ENCODE peak calls at places on chromosome 4, in eight cellular contexts. V is gastrocnemius medialis, C is fibroblast of pulmonary artery, S is tibial nerve, O is cardiac muscle cell, F is epithelial cell of esophagus, K is IMR-90, P is lower lobe of right lung. Q is an unnamed sample.

GRCh38 chr4:20687894-20688293 is 12.4 kb upstream of the PACRGL start:
- DNase-seq in V (no peak), C (peak), S (no peak), O (peak), F (peak), K (peak), P (no peak), Q (peak)

GRCh38 chr4:42398448-42399355 is 1.4 kb downstream of the SHISA3 start:
- DNase-seq in V (no peak), C (no peak), S (no peak), O (peak), F (no peak), K (no peak), P (no peak), Q (no peak)

GRCh38 chr4:184988611-184989010 is 29.7 kb upstream of the HELT start:
- DNase-seq in V (peak), C (no peak), S (no peak), O (no peak), F (peak), K (no peak), P (no peak), Q (no peak)

GRCh38 chr4:8435656-8436121 is 4.8 kb downstream of the ACOX3 start:
- DNase-seq in V (no peak), C (peak), S (no peak), O (peak), F (peak), K (peak), P (no peak), Q (peak)

GRCh38 chr4:105765690-105766407 is 57.3 kb downstream of the GSTCD start:
- DNase-seq in V (peak), C (peak), S (no peak), O (peak), F (peak), K (peak), P (no peak), Q (peak)

GRCh38 chr4:153344131-153345010 is at the start of gene MND1:
- DNase-seq in V (peak), C (peak), S (peak), O (peak), F (peak), K (peak), P (peak), Q (peak)

GRCh38 chr4:152525878-152526277 is 10.0 kb downstream of the FBXW7 start:
- DNase-seq in V (no peak), C (no peak), S (no peak), O (no peak), F (no peak), K (no peak), P (no peak), Q (no peak)

GRCh38 chr4:143921160-143921559 is 15.8 kb upstream of the GYPE start:
- DNase-seq in V (no peak), C (peak), S (no peak), O (peak), F (no peak), K (no peak), P (no peak), Q (no peak)

GRCh38 chr4:119788334-119789266 is 160.0 kb upstream of the PDE5A start:
- DNase-seq in V (no peak), C (no peak), S (no peak), O (no peak), F (no peak), K (no peak), P (no peak), Q (peak)

GRCh38 chr4:119781044-119781443 is 152.4 kb upstream of the PDE5A start:
- DNase-seq in V (no peak), C (no peak), S (no peak), O (no peak), F (no peak), K (no peak), P (no peak), Q (no peak)

GRCh38 chr4:119783200-119783978 is 154.8 kb upstream of the PDE5A start:
- DNase-seq in V (no peak), C (no peak), S (no peak), O (no peak), F (no peak), K (no peak), P (no peak), Q (no peak)

DNA sequence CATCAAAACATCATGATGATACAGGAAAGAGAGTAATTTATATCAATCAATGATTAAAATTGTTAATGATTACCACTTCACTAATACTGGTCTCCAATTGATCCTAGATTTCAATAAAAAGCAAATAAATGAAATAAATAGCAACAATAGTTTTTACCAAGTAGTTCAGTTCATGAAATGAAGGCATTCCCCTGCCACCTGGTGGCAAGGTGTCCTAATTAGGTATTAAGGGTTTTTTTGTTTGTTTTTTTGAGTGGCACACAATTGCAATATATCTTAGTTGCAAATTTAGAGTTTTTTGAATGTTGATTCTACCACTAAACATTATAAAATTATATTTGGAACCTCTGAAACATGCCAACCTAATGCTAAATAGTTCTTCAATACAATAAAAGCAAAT is 157.4 kb upstream of the PDE5A start:
- DNase-seq in V (no peak), C (peak), S (no peak), O (peak), F (peak), K (peak), P (no peak), Q (peak)
- TF ChIP-seq CTCF in V (peak), C (peak), S (no peak), O (peak), F (peak), K (peak), P (peak), Q (peak)

DNA sequence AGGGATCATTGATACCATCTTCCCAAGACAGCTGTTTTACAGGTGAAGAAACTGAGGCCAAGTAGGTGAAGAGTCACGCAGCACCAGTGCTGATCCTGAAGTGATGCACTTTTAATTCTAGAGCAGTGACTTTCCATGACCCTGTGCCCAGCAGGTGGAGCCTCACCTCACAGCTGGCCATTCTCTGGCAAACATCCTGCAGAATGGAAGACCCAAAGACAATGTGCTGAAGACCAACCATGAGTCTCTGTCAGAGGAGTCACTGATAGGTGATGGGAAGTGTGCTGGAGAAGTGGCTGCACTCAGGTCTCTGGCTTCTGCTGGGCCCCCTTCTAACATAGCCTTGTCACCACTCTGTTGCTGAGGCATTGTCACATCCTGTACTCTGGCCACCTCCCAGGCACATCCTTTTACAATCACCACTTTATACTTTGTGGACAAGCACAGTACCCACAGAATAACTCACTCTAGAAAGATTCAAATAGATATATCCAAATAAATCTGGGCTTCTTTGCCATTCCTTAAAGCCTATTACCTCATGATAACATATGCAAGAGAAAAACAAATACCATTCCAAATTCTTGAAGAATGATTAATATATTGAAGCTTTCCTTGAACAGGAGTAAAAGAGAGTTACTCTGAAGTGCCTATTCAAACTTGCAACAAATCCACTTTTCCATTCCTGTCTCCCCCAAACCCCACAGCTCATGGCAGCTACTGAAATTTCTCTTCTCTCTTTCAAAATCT is 64.1 kb upstream of the SCOC start:
- DNase-seq in V (peak), C (peak), S (no peak), O (no peak), F (peak), K (peak), P (no peak), Q (peak)
- H3K4me3 ChIP-seq in V (no peak), C (no peak), S (no peak), O (no peak), F (no peak), K (no peak), P (no peak), Q (no peak)

DNA sequence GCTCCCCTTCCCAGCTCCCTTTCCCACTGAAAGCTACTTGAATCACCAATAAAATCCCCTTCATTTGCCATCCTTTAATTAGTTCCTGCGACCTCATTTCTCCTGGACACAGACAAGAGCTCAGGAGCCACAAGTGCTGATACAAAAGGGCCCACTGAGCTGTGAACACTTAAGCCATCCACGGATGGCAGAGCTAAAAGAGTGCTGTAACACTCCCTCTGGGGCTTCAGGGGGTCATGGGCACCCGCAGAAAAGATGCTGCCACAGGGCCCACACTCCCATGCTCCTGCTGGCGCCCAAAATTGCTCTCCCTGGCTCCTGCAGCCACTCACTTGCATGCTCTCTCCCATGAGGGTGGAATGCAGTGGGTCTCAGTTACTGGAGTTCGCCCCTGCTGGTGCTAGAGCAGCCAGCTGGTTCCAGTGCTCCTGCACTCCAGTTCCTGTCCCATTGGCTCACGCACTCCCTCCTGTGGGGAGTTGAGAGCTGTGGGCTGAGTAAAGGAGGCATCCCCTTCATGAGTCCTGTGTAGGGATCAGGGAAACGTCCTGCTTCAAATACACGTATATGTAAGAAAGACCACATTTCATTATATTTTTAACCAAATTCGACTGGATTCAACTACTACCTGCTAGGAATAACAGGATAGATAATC is 1291.0 kb downstream of the ARAP2 start:
- DNase-seq in V (no peak), C (no peak), S (no peak), O (no peak), F (peak), K (no peak), P (no peak), Q (no peak)
- TF ChIP-seq CTCF in V (no peak), C (no peak), S (no peak), O (no peak), F (peak), K (no peak), P (no peak), Q (no peak)

DNA sequence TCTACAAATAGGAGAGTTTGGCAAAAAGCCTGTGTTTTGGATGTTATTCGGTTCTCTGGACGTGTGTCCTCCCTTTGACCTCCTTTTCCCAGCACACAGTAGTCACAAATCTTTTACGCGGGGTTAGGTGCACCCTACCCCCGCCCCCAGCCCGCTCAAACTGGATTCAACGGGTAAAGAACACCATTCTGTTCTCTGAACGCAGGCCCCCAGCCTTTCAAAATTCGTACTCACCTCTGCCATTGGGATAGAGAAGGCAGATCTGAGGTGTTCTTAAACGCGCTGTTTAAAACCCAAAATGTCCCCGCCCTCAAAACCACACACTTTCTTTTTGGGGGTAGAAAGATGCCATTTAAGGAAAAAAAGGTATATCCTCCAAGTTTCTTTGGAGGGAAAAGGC is 2.7 kb downstream of the LEF1 start:
- DNase-seq in V (no peak), C (no peak), S (no peak), O (no peak), F (no peak), K (no peak), P (no peak), Q (no peak)
- H3K4me3 ChIP-seq in V (no peak), C (no peak), S (peak), O (peak), F (no peak), K (no peak), P (peak), Q (no peak)

DNA sequence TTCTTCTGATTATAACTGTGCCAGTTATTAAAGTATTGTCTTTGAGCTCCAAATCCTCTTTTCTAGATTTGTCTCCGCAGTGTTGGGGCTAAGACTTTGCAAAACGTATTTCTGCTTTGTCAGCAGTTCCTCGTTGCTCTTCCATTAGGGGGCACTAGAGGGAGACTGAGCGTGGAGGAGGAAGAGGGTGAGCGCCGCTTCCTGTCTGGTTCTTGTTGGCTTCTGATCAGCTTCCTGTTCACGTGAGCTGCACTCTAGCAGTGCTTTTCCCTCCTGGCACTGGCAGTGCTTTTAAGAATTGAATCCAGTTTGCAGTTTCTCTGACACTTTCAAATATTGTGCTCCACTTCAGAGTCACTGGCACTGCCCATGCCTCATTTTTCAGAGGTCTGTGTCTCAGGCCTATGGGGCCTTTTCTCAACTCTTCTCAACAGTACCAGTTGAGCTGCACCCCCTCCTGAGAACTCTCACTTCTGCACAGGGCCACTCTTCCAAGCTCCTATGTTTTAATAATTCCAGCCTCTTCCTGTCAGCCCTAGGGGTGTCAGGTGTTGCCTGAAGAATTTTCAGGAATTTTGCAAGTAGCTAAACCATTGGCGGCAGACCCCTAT is 54.4 kb upstream of the LCORL start:
- DNase-seq in V (no peak), C (peak), S (no peak), O (no peak), F (peak), K (peak), P (no peak), Q (no peak)
- TF ChIP-seq CTCF in V (peak), C (peak), S (peak), O (no peak), F (no peak), K (peak), P (peak), Q (no peak)

GRCh38 chr4:173185832-173186545 is 17.4 kb downstream of the GALNT7 start:
- DNase-seq in V (no peak), C (peak), S (no peak), O (no peak), F (no peak), K (no peak), P (no peak), Q (no peak)
- H3K4me3 ChIP-seq in V (no peak), C (no peak), S (no peak), O (no peak), F (no peak), K (no peak), P (no peak), Q (no peak)

DNA sequence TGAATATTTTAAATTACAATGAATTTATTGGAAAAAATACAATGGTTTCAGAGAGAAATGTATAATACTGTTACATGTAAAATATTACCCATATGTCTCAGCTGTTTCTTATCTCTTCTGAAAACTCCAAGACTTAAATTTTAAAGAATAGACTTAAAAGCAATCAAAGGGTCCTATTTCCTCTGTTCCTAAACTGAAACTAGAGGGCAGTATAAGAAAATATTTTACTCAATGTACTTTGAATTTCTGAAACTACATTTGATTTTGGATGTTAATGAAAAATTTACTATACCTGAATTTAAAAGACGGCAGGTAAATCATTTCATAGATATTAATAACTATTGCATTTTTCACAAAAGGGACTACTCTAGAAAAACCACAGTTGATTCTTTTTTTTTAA is 200.2 kb downstream of the LRBA start:
- DNase-seq in V (no peak), C (no peak), S (no peak), O (no peak), F (no peak), K (no peak), P (no peak), Q (peak)
- TF ChIP-seq CTCF in V (no peak), C (no peak), S (no peak), O (peak), F (no peak), K (peak), P (no peak), Q (no peak)

DNA sequence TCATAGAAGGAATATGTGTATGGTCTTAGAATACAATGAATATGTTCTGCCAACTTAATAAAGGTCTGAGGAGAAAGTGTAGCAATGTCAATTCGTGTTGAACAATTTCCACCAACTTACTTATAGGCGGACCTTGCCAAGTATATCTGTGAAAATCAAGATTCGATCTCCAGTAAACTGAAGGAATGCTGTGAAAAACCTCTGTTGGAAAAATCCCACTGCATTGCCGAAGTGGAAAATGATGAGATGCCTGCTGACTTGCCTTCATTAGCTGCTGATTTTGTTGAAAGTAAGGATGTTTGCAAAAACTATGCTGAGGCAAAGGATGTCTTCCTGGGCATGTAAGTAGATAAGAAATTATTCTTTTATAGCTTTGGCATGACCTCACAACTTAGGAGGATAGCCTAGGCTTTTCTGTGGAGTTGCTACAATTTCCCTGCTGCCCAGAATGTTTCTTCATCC is 9.2 kb downstream of the ALB start:
- DNase-seq in V (no peak), C (no peak), S (no peak), O (no peak), F (no peak), K (no peak), P (no peak), Q (no peak)
- H3K4me3 ChIP-seq in V (no peak), C (no peak), S (no peak), O (no peak), F (no peak), K (no peak), P (no peak), Q (no peak)

Q was measured in choroid plexus epithelial cell.